ENCODE peak calls at places on chromosomes 11 and 22, in ten cellular contexts. P is body of pancreas, U is transverse colon, B is left ventricle myocardium inferior, O is cardiac muscle cell, D is hepatocyte, V is mucosa of descending colon, L is mesenchymal stem cell, Z is neural progenitor cell, X is neuronal stem cell. M is an unnamed sample.

GRCh38 chr22:50048836-50049235 is 9.3 kb downstream of the TTLL8 start:
- DNase-seq in X (no peak), D (no peak), P (no peak), L (no peak), U (no peak), V (peak; percentile 5), B (no peak), Z (no peak), O (no peak), M (no peak)

GRCh38 chr22:29117799-29118477 is 45.1 kb downstream of the KREMEN1 start:
- DNase-seq in P (no peak), U (no peak), B (no peak), X (no peak), V (no peak), L (peak; percentile 49), Z (no peak), D (no peak), O (no peak), M (peak; percentile 48)

GRCh38 chr22:31692186-31692886 is 30.3 kb upstream of the PISD start:
- DNase-seq in P (no peak), U (no peak), X (no peak), L (peak; percentile 63), Z (no peak), B (no peak), D (no peak), O (no peak), V (no peak), M (no peak)

GRCh38 chr22:19483481-19484244 is 3.9 kb downstream of the CDC45 start:
- DNase-seq in U (no peak), D (no peak), B (no peak), Z (no peak), O (no peak), V (no peak), P (no peak), X (no peak), L (peak; percentile 33), M (peak; percentile 18)

GRCh38 chr11:83292709-83293435 is 6.7 kb upstream of the CCDC90B start:
- DNase-seq in Z (peak; percentile 85), P (peak; percentile 25), D (peak; percentile 83), V (no peak), B (no peak), L (peak; percentile 74), U (no peak), O (peak; percentile 71), X (peak; percentile 58), M (peak; percentile 95)

GRCh38 chr11:130999992-131000770 is 83.9 kb upstream of the SNX19 start:
- DNase-seq in Z (no peak), D (peak; percentile 56), B (no peak), L (peak; percentile 89), X (no peak), V (no peak), P (no peak), U (no peak), O (no peak), M (no peak)

GRCh38 chr22:44748524-44748923 is 3.9 kb upstream of the ARHGAP8 start:
- DNase-seq in X (no peak), P (no peak), B (no peak), O (no peak), Z (no peak), U (no peak), D (no peak), L (no peak), V (peak; percentile 24), M (no peak)

GRCh38 chr22:20798218-20798617 is 24.3 kb downstream of the SERPIND1 start:
- DNase-seq in O (no peak), Z (no peak), B (no peak), D (no peak), P (no peak), X (no peak), U (no peak), V (no peak), L (no peak), M (no peak)

DNA sequence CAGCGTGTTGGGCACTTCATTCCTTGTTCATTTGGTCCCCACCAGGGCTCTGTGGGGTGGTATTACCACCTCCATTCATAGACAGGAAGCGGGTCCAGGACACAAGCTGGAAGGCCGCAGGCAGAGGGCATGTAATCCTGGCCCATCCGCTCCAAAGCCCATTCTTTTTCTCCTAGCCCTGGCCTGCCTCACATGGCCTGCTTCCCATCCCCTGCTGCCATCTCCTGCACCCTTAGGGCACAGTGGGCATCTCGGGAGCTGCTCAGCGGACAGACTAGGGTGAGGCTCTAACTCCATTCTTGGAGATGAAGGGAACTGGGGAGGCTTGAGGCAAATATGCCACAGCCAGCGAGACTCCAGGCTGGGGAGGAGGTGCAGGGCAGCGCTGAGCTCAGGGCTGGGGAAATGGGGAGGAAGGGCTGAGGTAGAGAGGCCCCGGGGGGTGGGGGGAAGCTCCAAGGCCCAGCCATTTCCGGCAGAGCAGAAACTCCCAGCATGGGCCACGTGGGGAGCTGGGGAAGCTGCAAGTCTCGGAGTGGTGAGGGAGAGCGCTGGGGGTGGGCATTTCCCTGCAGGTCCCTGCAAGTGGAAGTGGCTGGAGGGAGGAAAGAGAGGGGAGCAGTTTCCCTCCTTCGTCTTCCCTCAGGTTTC is 14.3 kb upstream of the BCL9L start:
- DNase-seq in X (no peak), V (peak; percentile 33), L (peak; percentile 33), U (no peak), B (no peak), D (peak; percentile 53), O (no peak), Z (peak; percentile 16), P (no peak), M (peak; percentile 77)
- H3K4me1 ChIP-seq in X (peaks cover 18% of the 10 kb centered on the region), V (no peaks in the 10 kb centered on the region), L (peaks cover 15% of the 10 kb centered on the region), U (no peaks in the 10 kb centered on the region), B (no peaks in the 10 kb centered on the region), D (peaks cover 7% of the 10 kb centered on the region), O (no peaks in the 10 kb centered on the region), Z (peaks cover 20% of the 10 kb centered on the region), P (no peaks in the 10 kb centered on the region), M (peaks cover 9% of the 10 kb centered on the region)

DNA sequence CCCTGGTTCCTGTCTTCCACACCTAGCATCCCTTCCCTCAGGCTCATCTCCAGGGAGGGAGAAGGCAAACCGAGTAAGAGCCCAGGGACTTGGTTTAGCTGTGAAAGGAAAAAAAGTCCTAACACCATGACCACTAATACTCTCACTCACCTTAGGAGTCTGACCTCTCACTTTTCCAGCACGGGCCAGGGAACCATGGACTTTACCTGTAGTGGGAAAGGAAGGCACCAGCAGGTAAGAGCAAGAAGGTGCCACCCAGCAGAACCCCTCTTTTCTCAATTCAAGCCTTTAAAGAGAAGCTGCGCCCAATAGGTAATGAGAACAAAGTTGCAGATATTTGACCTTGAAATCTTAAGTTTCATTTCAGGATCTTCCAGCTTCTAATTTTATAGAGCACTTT is 1.1 kb downstream of the FAU start:
- DNase-seq in O (no peak), U (no peak), Z (no peak), X (no peak), D (no peak), L (no peak), P (no peak), B (no peak), V (no peak), M (no peak)
- H3K4me1 ChIP-seq in O (peaks cover 4% of the 10 kb centered on the region), U (peaks cover 27% of the 10 kb centered on the region), Z (peaks cover 10% of the 10 kb centered on the region), X (peaks cover 6% of the 10 kb centered on the region), D (peaks cover 23% of the 10 kb centered on the region), L (peaks cover 16% of the 10 kb centered on the region), P (peaks cover 44% of the 10 kb centered on the region), B (peaks cover 60% of the 10 kb centered on the region), V (peaks cover 34% of the 10 kb centered on the region), M (peaks cover 19% of the 10 kb centered on the region)

GRCh38 chr11:119583585-119583984 is 145.4 kb downstream of the NECTIN1 start:
- DNase-seq in P (no peak), D (no peak), X (no peak), Z (no peak), B (no peak), V (no peak), U (no peak), O (no peak), L (no peak), M (no peak)

GRCh38 chr11:119586181-119586580 is 142.8 kb downstream of the NECTIN1 start:
- DNase-seq in Z (no peak), P (no peak), U (no peak), D (no peak), X (no peak), B (no peak), L (no peak), V (no peak), O (no peak), M (no peak)

GRCh38 chr11:119580751-119581150 is 148.2 kb downstream of the NECTIN1 start:
- DNase-seq in D (no peak), O (no peak), Z (no peak), P (no peak), X (no peak), L (no peak), V (no peak), B (no peak), U (no peak), M (no peak)

GRCh38 chr11:119585038-119585666 is 143.8 kb downstream of the NECTIN1 start:
- DNase-seq in D (peak; percentile 54), B (no peak), V (peak; percentile 39), L (no peak), Z (peak; percentile 49), X (peak; percentile 9), O (peak; percentile 45), P (peak; percentile 51), U (peak; percentile 10), M (peak; percentile 55)

DNA sequence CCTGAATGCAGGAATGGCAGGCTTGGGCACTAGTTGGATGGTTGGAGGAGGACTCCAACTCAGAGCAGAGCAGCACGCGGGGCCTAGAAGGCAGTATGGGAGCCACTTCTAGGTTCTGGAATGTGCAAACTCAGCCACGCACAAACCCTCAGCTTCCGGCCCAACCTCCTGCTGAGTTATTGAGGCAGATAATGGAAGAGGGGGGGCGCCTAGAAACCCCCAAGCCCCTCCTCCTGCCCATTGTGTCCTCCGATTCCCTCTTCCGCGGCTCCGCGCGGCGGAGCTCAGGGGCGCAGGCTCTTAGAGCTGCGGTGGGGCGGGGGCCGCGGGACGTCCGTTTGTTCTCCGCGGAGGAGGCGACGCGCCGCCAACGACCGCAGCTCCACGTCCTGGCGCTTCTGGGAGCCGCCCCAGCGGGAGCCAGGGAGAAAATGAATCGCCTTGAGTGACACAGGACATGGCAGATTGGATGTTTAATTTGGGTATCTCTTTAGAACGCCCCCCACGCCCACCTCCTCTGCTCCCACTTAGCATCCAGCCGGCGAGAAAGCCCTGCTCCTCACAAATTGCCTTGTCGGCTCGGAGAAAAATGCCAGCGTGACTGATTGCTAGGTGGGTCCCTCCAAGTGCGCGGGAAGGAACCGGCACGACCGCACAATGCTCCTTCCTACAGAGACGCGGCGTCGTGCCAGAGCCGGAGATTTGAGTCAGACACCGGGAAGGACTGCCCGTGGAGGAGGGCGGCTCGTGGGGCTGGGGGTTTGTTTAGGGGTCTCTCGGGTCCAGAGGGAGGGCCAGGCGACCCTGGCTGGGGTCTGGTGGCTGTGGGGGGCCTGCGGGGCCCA is 144.6 kb downstream of the NECTIN1 start:
- DNase-seq in B (no peak), X (peak; percentile 90), V (peak; percentile 35), U (no peak), L (peak; percentile 81), D (peak; percentile 74), P (peak; percentile 49), O (peak; percentile 62), Z (peak; percentile 95), M (peak; percentile 99)
- H3K4me1 ChIP-seq in B (peaks cover 16% of the 10 kb centered on the region), X (peaks cover 6% of the 10 kb centered on the region), V (peaks cover 14% of the 10 kb centered on the region), U (peaks cover 15% of the 10 kb centered on the region), L (peaks cover 17% of the 10 kb centered on the region), D (peaks cover 11% of the 10 kb centered on the region), P (peaks cover 17% of the 10 kb centered on the region), O (peaks cover 7% of the 10 kb centered on the region), Z (peaks cover 13% of the 10 kb centered on the region), M (peaks cover 23% of the 10 kb centered on the region)

DNA sequence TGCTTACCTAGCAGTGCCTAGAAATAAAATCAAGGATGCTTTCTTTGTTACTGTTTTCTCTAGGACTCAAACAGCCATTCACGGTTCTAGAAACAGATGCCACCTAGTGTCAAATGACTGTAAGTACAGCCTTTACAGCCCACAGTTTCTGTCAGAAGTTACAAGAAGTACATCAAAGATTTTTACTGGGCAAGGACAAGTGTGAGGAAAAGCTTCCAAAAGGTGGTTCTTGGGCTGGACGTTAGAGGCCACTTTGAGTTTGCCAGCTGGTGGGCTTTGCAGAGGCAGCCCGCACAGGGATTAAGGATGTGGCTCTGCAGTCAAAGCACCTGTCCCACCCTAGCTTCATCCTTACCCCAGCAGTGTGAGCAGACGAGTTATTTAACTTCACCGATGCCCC is 6.9 kb downstream of the KMT5B start:
- DNase-seq in X (peak; percentile 59), L (peak; percentile 75), V (no peak), Z (peak; percentile 74), U (no peak), P (no peak), B (no peak), O (peak; percentile 74), D (peak; percentile 76), M (peak; percentile 82)
- H3K4me1 ChIP-seq in X (peaks cover 2% of the 10 kb centered on the region), L (peaks cover 9% of the 10 kb centered on the region), V (peaks cover 56% of the 10 kb centered on the region), Z (peaks cover 12% of the 10 kb centered on the region), U (peaks cover 31% of the 10 kb centered on the region), P (peaks cover 75% of the 10 kb centered on the region), B (peaks cover 93% of the 10 kb centered on the region), O (peaks cover 5% of the 10 kb centered on the region), D (peaks cover 20% of the 10 kb centered on the region), M (peaks cover 10% of the 10 kb centered on the region)

M was measured in A673.